ENCODE peak calls at places on chromosomes 4 and X, in five cellular contexts. K is epithelial cell of esophagus, M is astrocyte of the spinal cord, T is dorsolateral prefrontal cortex, E is mammary epithelial cell. Z is an unnamed sample.

GRCh38 chr4:85028910-85029309 is 62.4 kb upstream of the WDFY3 start:
- DNase-seq in K (no peak), E (no peak), M (peak), T (no peak), Z (peak)

GRCh38 chr4:124710911-124711310 is 1.6 kb downstream of the ANKRD50 start:
- DNase-seq in E (peak), T (no peak), K (no peak), M (peak), Z (peak)

GRCh38 chrX:117840645-117841044 is 276.0 kb downstream of the KLHL13 start:
- DNase-seq in K (no peak), T (no peak), E (no peak), M (no peak), Z (no peak)

GRCh38 chr4:184347251-184348239 is 126.8 kb downstream of the IRF2 start:
- DNase-seq in E (peak), K (peak), M (peak), T (no peak), Z (peak)

GRCh38 chr4:84955168-84955567 is 11.3 kb downstream of the WDFY3 start:
- DNase-seq in M (no peak), T (no peak), E (peak), K (no peak), Z (no peak)

GRCh38 chrX:65587616-65588526 is 53.3 kb upstream of the LAS1L start:
- DNase-seq in K (peak), T (no peak), E (peak), M (peak), Z (peak)

GRCh38 chr4:180150818-180151217 is 2092.4 kb upstream of the TENM3 start:
- DNase-seq in T (no peak), K (peak), M (peak), E (no peak), Z (no peak)

GRCh38 chrX:641671-642435 is 11.3 kb downstream of the SHOX start:
- DNase-seq in K (no peak), T (no peak), E (no peak), M (no peak), Z (no peak)

GRCh38 chr4:97411352-97411751 is 731.9 kb downstream of the STPG2 start:
- DNase-seq in M (no peak), K (no peak), E (no peak), T (no peak), Z (no peak)

GRCh38 chr4:8586671-8587468 is 5.7 kb upstream of the CPZ start:
- DNase-seq in T (no peak), M (no peak), E (no peak), K (no peak), Z (no peak)

GRCh38 chr4:57044996-57045395 is 65.2 kb downstream of the IGFBP7 start:
- DNase-seq in T (no peak), E (no peak), K (no peak), M (peak), Z (peak)

GRCh38 chr4:88989990-88990389 is 67.0 kb downstream of the FAM13A start:
- DNase-seq in K (no peak), M (no peak), E (no peak), T (no peak), Z (no peak)

GRCh38 chrX:40011483-40012038 is 86.2 kb downstream of the BCOR start:
- DNase-seq in M (no peak), K (no peak), T (no peak), E (no peak), Z (no peak)

GRCh38 chr4:78645853-78646757 is 94.5 kb downstream of the ANXA3 start:
- DNase-seq in M (peak), K (peak), T (no peak), E (peak), Z (peak)

DNA sequence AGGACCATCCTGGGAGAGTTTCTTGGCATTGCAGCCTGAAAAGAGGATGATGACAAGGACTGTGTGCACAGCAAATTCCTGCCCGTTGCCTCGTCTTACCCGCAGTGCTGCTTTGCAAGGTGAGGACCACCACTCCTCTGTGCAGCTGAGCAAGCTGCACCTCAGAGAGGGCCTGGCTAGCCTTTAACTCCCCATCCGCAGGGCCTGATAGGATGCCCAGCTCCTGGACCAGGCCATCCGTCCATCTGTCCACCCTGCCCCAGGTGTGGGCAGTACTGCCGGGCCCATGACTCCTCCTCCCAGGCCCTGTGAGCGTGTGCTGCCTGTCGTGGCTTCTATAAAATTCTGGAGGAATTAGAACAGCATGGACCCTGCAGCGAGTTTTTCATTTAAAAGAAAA is 43.9 kb upstream of the PPP2R2C start:
- DNase-seq in K (no peak), M (no peak), T (no peak), E (no peak), Z (no peak)
- H3K4me3 ChIP-seq in K (no peak), M (no peak), T (no peak), E (no peak), Z (no peak)

GRCh38 chrX:152926279-152926678 is 28.4 kb downstream of the ZNF185 start:
- DNase-seq in E (peak), K (peak), T (peak), M (peak), Z (peak)
- TF ChIP-seq CTCF in E (peak), K (peak), T (peak), M (peak), Z (peak)

DNA sequence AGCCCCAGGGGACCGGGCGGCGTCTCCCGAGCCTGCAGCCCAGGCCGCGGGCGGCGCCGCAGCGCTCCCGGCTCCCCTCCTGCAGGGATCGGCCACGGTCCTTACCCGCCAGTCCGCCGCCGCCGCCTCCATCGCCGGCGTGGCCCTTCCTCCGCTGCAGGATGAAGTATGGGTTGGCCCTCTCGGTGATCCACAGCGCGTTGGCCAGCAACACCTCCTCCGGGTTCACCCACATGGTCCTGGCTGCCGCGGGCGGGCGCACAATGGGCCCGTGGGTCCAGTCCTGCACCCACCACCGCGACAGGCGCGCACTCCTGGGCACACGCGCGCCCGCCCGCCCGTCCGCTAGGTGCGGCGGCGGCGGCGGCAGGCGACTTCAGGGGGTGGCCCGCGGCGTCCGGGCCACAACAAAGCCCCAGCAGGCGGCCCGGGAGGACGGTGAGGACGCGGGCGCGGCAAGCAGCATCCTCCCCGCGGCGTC is 334 bp downstream of the TBC1D9 start:
- DNase-seq in E (peak), M (peak), K (peak), T (peak), Z (peak)
- H3K4me3 ChIP-seq in E (peak), M (peak), K (peak), T (peak), Z (peak)

DNA sequence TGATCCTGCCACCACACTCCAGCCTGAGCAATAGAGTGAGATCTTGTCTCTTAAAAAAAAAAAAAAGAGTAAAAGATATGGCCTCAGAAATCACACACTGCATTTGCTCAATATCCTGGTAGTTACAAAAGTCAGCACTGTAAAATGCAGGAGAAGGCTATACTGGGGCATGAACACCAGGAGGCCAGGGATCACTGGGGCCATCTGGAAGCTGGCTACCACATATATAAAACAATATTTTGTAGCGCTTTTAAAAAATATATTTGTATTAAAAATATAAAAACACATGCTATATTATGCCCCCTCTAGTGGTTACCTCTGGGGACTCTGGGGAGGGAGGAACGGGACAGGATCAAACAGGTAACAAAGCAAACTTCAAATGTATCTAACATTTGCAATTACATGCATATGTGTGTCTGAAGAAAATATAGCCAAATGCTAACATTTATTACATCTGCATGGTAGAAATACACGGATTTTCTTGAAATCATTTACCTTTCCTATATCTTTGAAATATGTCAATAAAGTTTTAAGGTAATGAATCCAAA is 4.0 kb downstream of the C4orf46 start:
- DNase-seq in M (no peak), E (peak), K (peak), T (no peak), Z (peak)
- TF ChIP-seq CTCF in M (peak), E (peak), K (peak), T (no peak), Z (peak)

GRCh38 chrX:72716766-72717165 is 2.7 kb upstream of the PHKA1 start:
- DNase-seq in M (no peak), E (peak), K (peak), T (no peak), Z (no peak)
- H3K4me3 ChIP-seq in M (no peak), E (no peak), K (no peak), T (no peak), Z (no peak)

DNA sequence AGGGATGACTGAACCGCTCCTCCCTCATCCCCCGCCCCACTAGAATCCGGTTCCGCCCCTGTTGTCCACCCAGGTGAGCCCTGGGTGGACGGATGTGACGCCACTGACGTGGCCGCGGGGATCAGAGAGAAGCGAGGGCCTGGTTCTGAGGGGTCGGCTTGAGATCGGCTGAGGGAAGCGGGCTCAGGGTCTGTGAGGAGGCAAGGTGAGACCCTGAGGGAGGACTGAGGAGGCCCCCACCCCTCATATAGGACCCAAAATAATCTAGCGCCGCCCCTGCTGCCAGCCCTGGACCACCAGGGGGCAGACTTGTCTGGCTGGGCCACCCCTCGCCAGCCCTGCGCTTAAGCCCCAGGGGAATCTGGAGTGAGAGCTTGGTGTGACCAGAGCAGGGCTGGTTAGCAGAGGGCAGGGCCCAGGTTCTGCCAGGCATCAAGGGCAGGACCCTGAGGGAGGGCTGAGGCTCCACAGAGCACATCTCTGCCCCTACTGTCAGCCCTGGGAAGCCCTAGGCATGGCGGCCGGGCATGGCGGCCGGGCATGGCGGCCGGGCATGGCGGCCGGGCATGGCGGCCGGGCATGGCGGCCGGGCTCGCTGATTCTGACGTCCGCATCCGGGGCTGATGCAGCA is at the start of gene MAGEA8:
- DNase-seq in T (no peak), K (no peak), M (no peak), E (no peak), Z (no peak)
- TF ChIP-seq CTCF in T (no peak), K (no peak), M (no peak), E (no peak), Z (no peak)

GRCh38 chr4:107800058-107800457 is 24.7 kb upstream of the SGMS2 start:
- DNase-seq in K (no peak), E (no peak), M (no peak), T (no peak), Z (no peak)
- H3K4me3 ChIP-seq in K (no peak), E (no peak), M (no peak), T (no peak), Z (no peak)